ENCODE peak calls at places on chromosomes 2 and 18, in eight cellular contexts. One of them, this sample, is unnamed.

GRCh38 chr2:47127862-47128543 is 27.1 kb downstream of the STPG4 start:
- DNase-seq in NCI-H69: no peak
- DNase-seq in nephron progenitor cell: no peak
- DNase-seq in AG08395: no peak
- DNase-seq in Caki2: no peak
- DNase-seq in mucosa of descending colon: no peak
- DNase-seq in fibroblast of lung: peak; percentile 5
- DNase-seq in GM10248: no peak
- DNase-seq in this sample: no peak

GRCh38 chr18:7630731-7631442 is 63.8 kb downstream of the PTPRM start:
- DNase-seq in NCI-H69: no peak
- DNase-seq in nephron progenitor cell: no peak
- DNase-seq in AG08395: no peak
- DNase-seq in Caki2: no peak
- DNase-seq in mucosa of descending colon: no peak
- DNase-seq in fibroblast of lung: no peak
- DNase-seq in GM10248: no peak
- DNase-seq in this sample: no peak

GRCh38 chr2:128901572-128902391 is 583.1 kb upstream of the HS6ST1 start:
- DNase-seq in NCI-H69: no peak
- DNase-seq in nephron progenitor cell: no peak
- DNase-seq in AG08395: no peak
- DNase-seq in Caki2: no peak
- DNase-seq in mucosa of descending colon: no peak
- DNase-seq in fibroblast of lung: no peak
- DNase-seq in GM10248: no peak
- DNase-seq in this sample: no peak

GRCh38 chr2:157785200-157785599 is 90.9 kb downstream of the ACVR1 start:
- DNase-seq in NCI-H69: peak; percentile 79
- DNase-seq in nephron progenitor cell: no peak
- DNase-seq in AG08395: no peak
- DNase-seq in Caki2: no peak
- DNase-seq in mucosa of descending colon: no peak
- DNase-seq in fibroblast of lung: peak; percentile 66
- DNase-seq in GM10248: no peak
- DNase-seq in this sample: no peak

GRCh38 chr2:233446121-233446520 is 91.8 kb downstream of the DGKD start:
- DNase-seq in NCI-H69: no peak
- DNase-seq in nephron progenitor cell: no peak
- DNase-seq in AG08395: no peak
- DNase-seq in Caki2: no peak
- DNase-seq in mucosa of descending colon: no peak
- DNase-seq in fibroblast of lung: no peak
- DNase-seq in GM10248: no peak
- DNase-seq in this sample: peak; percentile 54

GRCh38 chr2:30335981-30336538 is 104.7 kb downstream of the LBH start:
- DNase-seq in NCI-H69: no peak
- DNase-seq in nephron progenitor cell: no peak
- DNase-seq in AG08395: no peak
- DNase-seq in Caki2: no peak
- DNase-seq in mucosa of descending colon: no peak
- DNase-seq in fibroblast of lung: no peak
- DNase-seq in GM10248: no peak
- DNase-seq in this sample: no peak

GRCh38 chr2:68931799-68932198 is 20.9 kb downstream of the GKN2 start:
- DNase-seq in NCI-H69: no peak
- DNase-seq in nephron progenitor cell: no peak
- DNase-seq in AG08395: no peak
- DNase-seq in Caki2: no peak
- DNase-seq in mucosa of descending colon: no peak
- DNase-seq in fibroblast of lung: peak; percentile 63
- DNase-seq in GM10248: no peak
- DNase-seq in this sample: no peak

GRCh38 chr2:138814123-138814883 is 34.1 kb upstream of the NXPH2 start:
- DNase-seq in NCI-H69: peak; percentile 88
- DNase-seq in nephron progenitor cell: no peak
- DNase-seq in AG08395: no peak
- DNase-seq in Caki2: no peak
- DNase-seq in mucosa of descending colon: no peak
- DNase-seq in fibroblast of lung: no peak
- DNase-seq in GM10248: no peak
- DNase-seq in this sample: no peak

GRCh38 chr2:188898261-188898660 is 75.9 kb upstream of the COL3A1 start:
- DNase-seq in NCI-H69: no peak
- DNase-seq in nephron progenitor cell: no peak
- DNase-seq in AG08395: peak; percentile 14
- DNase-seq in Caki2: no peak
- DNase-seq in mucosa of descending colon: no peak
- DNase-seq in fibroblast of lung: peak; percentile 84
- DNase-seq in GM10248: no peak
- DNase-seq in this sample: no peak

GRCh38 chr2:23286765-23287155 is 98.2 kb upstream of the KLHL29 start:
- DNase-seq in NCI-H69: no peak
- DNase-seq in nephron progenitor cell: no peak
- DNase-seq in AG08395: peak; percentile 60
- DNase-seq in Caki2: no peak
- DNase-seq in mucosa of descending colon: peak; percentile 36
- DNase-seq in fibroblast of lung: peak; percentile 51
- DNase-seq in GM10248: no peak
- DNase-seq in this sample: peak; percentile 90

GRCh38 chr2:198314559-198315153 is 510.3 kb downstream of the PLCL1 start:
- DNase-seq in NCI-H69: peak; percentile 79
- DNase-seq in nephron progenitor cell: no peak
- DNase-seq in AG08395: peak; percentile 54
- DNase-seq in Caki2: peak; percentile 25
- DNase-seq in mucosa of descending colon: no peak
- DNase-seq in fibroblast of lung: peak; percentile 81
- DNase-seq in GM10248: no peak
- DNase-seq in this sample: no peak

GRCh38 chr2:6069354-6069753 is 377.2 kb downstream of the SOX11 start:
- DNase-seq in NCI-H69: peak; percentile 89
- DNase-seq in nephron progenitor cell: no peak
- DNase-seq in AG08395: no peak
- DNase-seq in Caki2: no peak
- DNase-seq in mucosa of descending colon: no peak
- DNase-seq in fibroblast of lung: no peak
- DNase-seq in GM10248: no peak
- DNase-seq in this sample: no peak

GRCh38 chr2:23359631-23360567 is 25.1 kb upstream of the KLHL29 start:
- DNase-seq in NCI-H69: no peak
- DNase-seq in nephron progenitor cell: no peak
- DNase-seq in AG08395: no peak
- DNase-seq in Caki2: no peak
- DNase-seq in mucosa of descending colon: no peak
- DNase-seq in fibroblast of lung: no peak
- DNase-seq in GM10248: no peak
- DNase-seq in this sample: no peak

GRCh38 chr2:54508521-54508920 is 52.4 kb downstream of the SPTBN1 start:
- DNase-seq in NCI-H69: no peak
- DNase-seq in nephron progenitor cell: no peak
- DNase-seq in AG08395: no peak
- DNase-seq in Caki2: no peak
- DNase-seq in mucosa of descending colon: no peak
- DNase-seq in fibroblast of lung: no peak
- DNase-seq in GM10248: no peak
- DNase-seq in this sample: no peak

GRCh38 chr18:63395503-63395902 is 26.8 kb downstream of the VPS4B start:
- DNase-seq in NCI-H69: no peak
- DNase-seq in nephron progenitor cell: no peak
- DNase-seq in AG08395: no peak
- DNase-seq in Caki2: no peak
- DNase-seq in mucosa of descending colon: no peak
- DNase-seq in fibroblast of lung: no peak
- DNase-seq in GM10248: no peak
- DNase-seq in this sample: no peak

GRCh38 chr2:74747411-74748080 is 86.4 kb upstream of the HK2 start:
- DNase-seq in NCI-H69: no peak
- DNase-seq in nephron progenitor cell: no peak
- DNase-seq in AG08395: peak; percentile 68
- DNase-seq in Caki2: no peak
- DNase-seq in mucosa of descending colon: no peak
- DNase-seq in fibroblast of lung: peak; percentile 77
- DNase-seq in GM10248: no peak
- DNase-seq in this sample: no peak

GRCh38 chr18:9103488-9103887 is 989 bp downstream of the NDUFV2 start:
- DNase-seq in NCI-H69: peak; percentile 53
- DNase-seq in nephron progenitor cell: no peak
- DNase-seq in AG08395: peak; percentile 22
- DNase-seq in Caki2: peak; percentile 26
- DNase-seq in mucosa of descending colon: no peak
- DNase-seq in fibroblast of lung: peak; percentile 64
- DNase-seq in GM10248: no peak
- DNase-seq in this sample: no peak

GRCh38 chr2:143716527-143716926 is 587.3 kb downstream of the ARHGAP15 start:
- DNase-seq in NCI-H69: no peak
- DNase-seq in nephron progenitor cell: no peak
- DNase-seq in AG08395: no peak
- DNase-seq in Caki2: no peak
- DNase-seq in mucosa of descending colon: no peak
- DNase-seq in fibroblast of lung: no peak
- DNase-seq in GM10248: no peak
- DNase-seq in this sample: no peak

GRCh38 chr2:111665551-111666116 is 218.4 kb downstream of the ANAPC1 start:
- DNase-seq in NCI-H69: no peak
- DNase-seq in nephron progenitor cell: no peak
- DNase-seq in AG08395: no peak
- DNase-seq in Caki2: no peak
- DNase-seq in mucosa of descending colon: no peak
- DNase-seq in fibroblast of lung: no peak
- DNase-seq in GM10248: no peak
- DNase-seq in this sample: no peak

GRCh38 chr18:55031979-55032378 is 72.7 kb upstream of the CCDC68 start:
- DNase-seq in NCI-H69: no peak
- DNase-seq in nephron progenitor cell: no peak
- DNase-seq in AG08395: no peak
- DNase-seq in Caki2: no peak
- DNase-seq in mucosa of descending colon: no peak
- DNase-seq in fibroblast of lung: no peak
- DNase-seq in GM10248: no peak
- DNase-seq in this sample: no peak

GRCh38 chr2:235170016-235170415 is 218.2 kb downstream of the SH3BP4 start:
- DNase-seq in NCI-H69: no peak
- DNase-seq in nephron progenitor cell: no peak
- DNase-seq in AG08395: peak; percentile 50
- DNase-seq in Caki2: peak; percentile 61
- DNase-seq in mucosa of descending colon: no peak
- DNase-seq in fibroblast of lung: peak; percentile 37
- DNase-seq in GM10248: no peak
- DNase-seq in this sample: no peak

GRCh38 chr18:23340661-23341060 is 112.4 kb upstream of the RIOK3 start:
- DNase-seq in NCI-H69: peak; percentile 43
- DNase-seq in nephron progenitor cell: peak; percentile 12
- DNase-seq in AG08395: no peak
- DNase-seq in Caki2: no peak
- DNase-seq in mucosa of descending colon: no peak
- DNase-seq in fibroblast of lung: peak; percentile 79
- DNase-seq in GM10248: no peak
- DNase-seq in this sample: peak; percentile 84

GRCh38 chr2:17892726-17893534 is 14.5 kb downstream of the KCNS3 start:
- DNase-seq in NCI-H69: peak; percentile 74
- DNase-seq in nephron progenitor cell: no peak
- DNase-seq in AG08395: no peak
- DNase-seq in Caki2: peak; percentile 95
- DNase-seq in mucosa of descending colon: peak; percentile 47
- DNase-seq in fibroblast of lung: no peak
- DNase-seq in GM10248: no peak
- DNase-seq in this sample: no peak

GRCh38 chr2:119753041-119753929 is 6.4 kb upstream of the PTPN4 start:
- DNase-seq in NCI-H69: peak; percentile 48
- DNase-seq in nephron progenitor cell: peak; percentile 14
- DNase-seq in AG08395: peak; percentile 53
- DNase-seq in Caki2: peak; percentile 28
- DNase-seq in mucosa of descending colon: no peak
- DNase-seq in fibroblast of lung: peak; percentile 66
- DNase-seq in GM10248: peak; percentile 53
- DNase-seq in this sample: no peak

GRCh38 chr2:82740527-82740926 is 1718.6 kb downstream of the SUCLG1 start:
- DNase-seq in NCI-H69: peak; percentile 0
- DNase-seq in nephron progenitor cell: no peak
- DNase-seq in AG08395: no peak
- DNase-seq in Caki2: no peak
- DNase-seq in mucosa of descending colon: no peak
- DNase-seq in fibroblast of lung: no peak
- DNase-seq in GM10248: no peak
- DNase-seq in this sample: no peak

GRCh38 chr2:224408676-224409075 is 6.8 kb upstream of the FAM124B start:
- DNase-seq in NCI-H69: no peak
- DNase-seq in nephron progenitor cell: no peak
- DNase-seq in AG08395: no peak
- DNase-seq in Caki2: no peak
- DNase-seq in mucosa of descending colon: no peak
- DNase-seq in fibroblast of lung: no peak
- DNase-seq in GM10248: no peak
- DNase-seq in this sample: no peak

GRCh38 chr2:199659207-199659606 is 191.8 kb downstream of the FTCDNL1 start:
- DNase-seq in NCI-H69: peak; percentile 70
- DNase-seq in nephron progenitor cell: peak; percentile 72
- DNase-seq in AG08395: peak; percentile 32
- DNase-seq in Caki2: peak; percentile 25
- DNase-seq in mucosa of descending colon: peak; percentile 31
- DNase-seq in fibroblast of lung: peak; percentile 36
- DNase-seq in GM10248: no peak
- DNase-seq in this sample: no peak

GRCh38 chr18:79522451-79523220 is 126.9 kb downstream of the NFATC1 start:
- DNase-seq in NCI-H69: no peak
- DNase-seq in nephron progenitor cell: no peak
- DNase-seq in AG08395: no peak
- DNase-seq in Caki2: no peak
- DNase-seq in mucosa of descending colon: peak; percentile 50
- DNase-seq in fibroblast of lung: no peak
- DNase-seq in GM10248: no peak
- DNase-seq in this sample: peak; percentile 72

GRCh38 chr18:10131783-10132381 is 218.1 kb downstream of the VAPA start:
- DNase-seq in NCI-H69: peak; percentile 96
- DNase-seq in nephron progenitor cell: peak; percentile 72
- DNase-seq in AG08395: no peak
- DNase-seq in Caki2: no peak
- DNase-seq in mucosa of descending colon: peak; percentile 39
- DNase-seq in fibroblast of lung: no peak
- DNase-seq in GM10248: no peak
- DNase-seq in this sample: no peak

GRCh38 chr2:102664439-102665042 is 45.2 kb downstream of the SLC9A2 start:
- DNase-seq in NCI-H69: no peak
- DNase-seq in nephron progenitor cell: no peak
- DNase-seq in AG08395: no peak
- DNase-seq in Caki2: peak; percentile 85
- DNase-seq in mucosa of descending colon: no peak
- DNase-seq in fibroblast of lung: no peak
- DNase-seq in GM10248: peak; percentile 45
- DNase-seq in this sample: no peak

GRCh38 chr2:153230977-153231376 is 247.6 kb downstream of the RPRM start:
- DNase-seq in NCI-H69: peak; percentile 82
- DNase-seq in nephron progenitor cell: no peak
- DNase-seq in AG08395: no peak
- DNase-seq in Caki2: no peak
- DNase-seq in mucosa of descending colon: no peak
- DNase-seq in fibroblast of lung: no peak
- DNase-seq in GM10248: no peak
- DNase-seq in this sample: no peak